ENCODE peak calls at places on chromosomes 7 and 10, in six cellular contexts. E is M059J, Z is NCI-H146, Y is NCI-H526, P is stromal cell of bone marrow, X is non-pigmented ciliary epithelial cell. R is an unnamed sample.

GRCh38 chr7:153381275-153382119 is 621.9 kb downstream of the ACTR3B start:
- DNase-seq in E (no peak), Z (peak), Y (peak), P (no peak), X (no peak), R (no peak)

GRCh38 chr7:121126801-121127534 is 138.5 kb downstream of the CPED1 start:
- DNase-seq in E (peak), Z (peak), Y (peak), P (no peak), X (no peak), R (peak)

GRCh38 chr7:65983965-65984654 is 2.1 kb upstream of the GUSB start:
- DNase-seq in E (peak), Z (no peak), Y (no peak), P (no peak), X (no peak), R (peak)

GRCh38 chr7:151940048-151940845 is 16.0 kb upstream of the GALNTL5 start:
- DNase-seq in E (peak), Z (no peak), Y (no peak), P (no peak), X (peak), R (peak)

GRCh38 chr10:22625511-22626288 is 88.7 kb downstream of the PIP4K2A start:
- DNase-seq in E (no peak), Z (no peak), Y (no peak), P (no peak), X (no peak), R (no peak)

GRCh38 chr7:116528008-116528789 is 3.4 kb downstream of the CAV1 start:
- DNase-seq in E (peak), Z (no peak), Y (no peak), P (peak), X (peak), R (peak)

GRCh38 chr7:22066484-22066883 is 120.8 kb upstream of the CDCA7L start:
- DNase-seq in E (no peak), Z (peak), Y (no peak), P (no peak), X (no peak), R (no peak)

GRCh38 chr7:51310131-51310583 is 6.5 kb downstream of the COBL start:
- DNase-seq in E (no peak), Z (no peak), Y (no peak), P (no peak), X (no peak), R (no peak)

GRCh38 chr7:93717217-93717900 is 142.8 kb upstream of the CALCR start:
- DNase-seq in E (peak), Z (no peak), Y (no peak), P (peak), X (peak), R (peak)

GRCh38 chr10:124741281-124741921 is 2.8 kb downstream of the FAM53B start:
- DNase-seq in E (peak), Z (peak), Y (peak), P (peak), X (no peak), R (peak)

GRCh38 chr10:48929413-48929990 is 10.1 kb downstream of the LRRC18 start:
- DNase-seq in E (no peak), Z (no peak), Y (no peak), P (no peak), X (no peak), R (no peak)

GRCh38 chr10:21173964-21174669 is 277.0 kb upstream of the NEBL start:
- DNase-seq in E (peak), Z (peak), Y (peak), P (no peak), X (no peak), R (peak)

GRCh38 chr7:36346260-36346831 is 43.3 kb upstream of the ANLN start:
- DNase-seq in E (no peak), Z (no peak), Y (no peak), P (no peak), X (no peak), R (peak)

GRCh38 chr7:43698461-43699255 is 30.7 kb downstream of the COA1 start:
- DNase-seq in E (no peak), Z (no peak), Y (peak), P (no peak), X (peak), R (no peak)

GRCh38 chr10:5560844-5561703 is 36.3 kb downstream of the CALML3 start:
- DNase-seq in E (no peak), Z (no peak), Y (no peak), P (no peak), X (no peak), R (no peak)

GRCh38 chr7:86955895-86956503 is 103.5 kb downstream of the ELAPOR2 start:
- DNase-seq in E (no peak), Z (no peak), Y (no peak), P (no peak), X (no peak), R (no peak)

GRCh38 chr7:158676171-158676840 is 28.3 kb downstream of the NCAPG2 start:
- DNase-seq in E (no peak), Z (no peak), Y (no peak), P (peak), X (no peak), R (peak)

GRCh38 chr10:74047304-74047703 is 49.4 kb downstream of the VCL start:
- DNase-seq in E (peak), Z (no peak), Y (no peak), P (peak), X (no peak), R (no peak)

GRCh38 chr10:101217450-101218281 is 11.6 kb downstream of the LBX1 start:
- DNase-seq in E (peak), Z (no peak), Y (peak), P (peak), X (no peak), R (no peak)

GRCh38 chr10:65570143-65571010 is 1355.5 kb upstream of the LRRTM3 start:
- DNase-seq in E (peak), Z (peak), Y (peak), P (no peak), X (no peak), R (peak)

GRCh38 chr7:39453743-39454355 is 112.4 kb upstream of the YAE1 start:
- DNase-seq in E (peak), Z (peak), Y (peak), P (peak), X (peak), R (peak)

GRCh38 chr10:6203331-6204062 is 765 bp downstream of the PFKFB3 start:
- DNase-seq in E (peak), Z (peak), Y (peak), P (no peak), X (no peak), R (peak)

GRCh38 chr10:5609952-5610616 is 56.3 kb downstream of the ASB13 start:
- DNase-seq in E (no peak), Z (no peak), Y (peak), P (no peak), X (no peak), R (peak)

GRCh38 chr10:85646312-85646711 is 720.3 kb downstream of the GRID1 start:
- DNase-seq in E (peak), Z (peak), Y (no peak), P (peak), X (no peak), R (peak)

GRCh38 chr7:76512941-76513816 is 2.8 kb downstream of the UPK3B start:
- DNase-seq in E (no peak), Z (no peak), Y (no peak), P (no peak), X (no peak), R (peak)

GRCh38 chr7:31003721-31004120 is 40.0 kb downstream of the GHRHR start:
- DNase-seq in E (peak), Z (no peak), Y (no peak), P (no peak), X (no peak), R (peak)

GRCh38 chr10:104139221-104139620 is 17.2 kb downstream of the SFR1 start:
- DNase-seq in E (no peak), Z (no peak), Y (peak), P (no peak), X (no peak), R (peak)

GRCh38 chr7:95330194-95331003 is 6.1 kb upstream of the PON1 start:
- DNase-seq in E (peak), Z (no peak), Y (no peak), P (no peak), X (no peak), R (peak)

GRCh38 chr7:81937091-81937490 is 167.2 kb upstream of the HGF start:
- DNase-seq in E (no peak), Z (no peak), Y (no peak), P (peak), X (no peak), R (no peak)

GRCh38 chr7:101163281-101164070 is 1.9 kb downstream of the VGF start:
- DNase-seq in E (peak), Z (peak), Y (peak), P (no peak), X (no peak), R (peak)

GRCh38 chr10:12405342-12406320 is 56.3 kb downstream of the CAMK1D start:
- DNase-seq in E (no peak), Z (peak), Y (no peak), P (no peak), X (no peak), R (no peak)

GRCh38 chr10:120644549-120645410 is 187.8 kb downstream of the PLPP4 start:
- DNase-seq in E (no peak), Z (no peak), Y (no peak), P (no peak), X (no peak), R (no peak)

GRCh38 chr10:34723746-34724145 is 91.3 kb downstream of the PARD3 start:
- DNase-seq in E (no peak), Z (peak), Y (peak), P (peak), X (no peak), R (peak)

GRCh38 chr7:1735806-1736468 is 65.9 kb downstream of the ELFN1 start:
- DNase-seq in E (no peak), Z (no peak), Y (no peak), P (no peak), X (no peak), R (no peak)

R was measured in MCF 10A.